ENCODE peak calls at places on chromosomes 3 and 15, in six cellular contexts. W is PC-3, N is BJ, U is uterus, G is coronary artery, E is GM20000. Q is an unnamed sample.

GRCh38 chr3:139538733-139539132 is 809 bp downstream of the RBP1 start:
- DNase-seq in W (no peak), N (no peak), U (peak), G (no peak), E (no peak), Q (no peak)

GRCh38 chr3:160869825-160870224 is 113.8 kb downstream of the PPM1L start:
- DNase-seq in W (peak), N (no peak), U (no peak), G (no peak), E (no peak), Q (no peak)

GRCh38 chr3:62686916-62687315 is 188.3 kb downstream of the CADPS start:
- DNase-seq in W (no peak), N (no peak), U (no peak), G (no peak), E (no peak), Q (no peak)

GRCh38 chr15:52255008-52255407 is 40.6 kb downstream of the MYO5C start:
- DNase-seq in W (peak), N (no peak), U (no peak), G (no peak), E (no peak), Q (no peak)

GRCh38 chr3:12813967-12814366 is 17.5 kb downstream of the CAND2 start:
- DNase-seq in W (no peak), N (no peak), U (no peak), G (no peak), E (no peak), Q (no peak)

GRCh38 chr15:90402230-90402629 is 14.2 kb downstream of the IQGAP1 start:
- DNase-seq in W (peak), N (peak), U (peak), G (peak), E (no peak), Q (no peak)

GRCh38 chr15:78450285-78450858 is 12.4 kb downstream of the IREB2 start:
- DNase-seq in W (no peak), N (no peak), U (no peak), G (no peak), E (no peak), Q (no peak)

GRCh38 chr3:123760817-123761216 is 123.3 kb downstream of the MYLK start:
- DNase-seq in W (no peak), N (no peak), U (no peak), G (no peak), E (no peak), Q (no peak)

GRCh38 chr15:69489101-69489571 is 36.5 kb downstream of the RPLP1 start:
- DNase-seq in W (peak), N (no peak), U (no peak), G (peak), E (no peak), Q (no peak)

GRCh38 chr3:190877925-190878324 is 15.4 kb upstream of the GMNC start:
- DNase-seq in W (no peak), N (no peak), U (no peak), G (no peak), E (no peak), Q (no peak)

GRCh38 chr3:67461667-67462142 is 192.7 kb downstream of the SUCLG2 start:
- DNase-seq in W (peak), N (no peak), U (no peak), G (no peak), E (no peak), Q (no peak)

GRCh38 chr15:50231761-50232160 is 33.8 kb downstream of the HDC start:
- DNase-seq in W (no peak), N (no peak), U (no peak), G (no peak), E (no peak), Q (no peak)

GRCh38 chr15:81887913-81888312 is 157.9 kb downstream of the MEX3B start:
- DNase-seq in W (peak), N (peak), U (peak), G (no peak), E (no peak), Q (no peak)

GRCh38 chr3:130626021-130626420 is 109.0 kb downstream of the COL6A6 start:
- DNase-seq in W (peak), N (no peak), U (no peak), G (no peak), E (no peak), Q (no peak)

GRCh38 chr3:134345202-134345601 is 29.0 kb downstream of the AMOTL2 start:
- DNase-seq in W (no peak), N (no peak), U (no peak), G (peak), E (no peak), Q (no peak)

GRCh38 chr15:101320501-101321052 is 25.5 kb upstream of the SNRPA1 start:
- DNase-seq in W (no peak), N (no peak), U (no peak), G (no peak), E (peak), Q (no peak)

GRCh38 chr3:52833202-52833601 is 1.6 kb downstream of the MUSTN1 start:
- DNase-seq in W (no peak), N (no peak), U (no peak), G (no peak), E (no peak), Q (no peak)

GRCh38 chr3:185989511-185989910 is 51.7 kb upstream of the TRA2B start:
- DNase-seq in W (no peak), N (no peak), U (no peak), G (no peak), E (no peak), Q (no peak)

GRCh38 chr15:101207867-101208288 is 44.0 kb downstream of the CHSY1 start:
- DNase-seq in W (peak), N (no peak), U (no peak), G (no peak), E (no peak), Q (no peak)

GRCh38 chr3:32292085-32292796 is 53.8 kb downstream of the CMTM8 start:
- DNase-seq in W (peak), N (no peak), U (no peak), G (no peak), E (no peak), Q (no peak)

GRCh38 chr15:99416191-99417188 is 149.3 kb upstream of the MEF2A start:
- DNase-seq in W (no peak), N (no peak), U (no peak), G (peak), E (no peak), Q (peak)

GRCh38 chr3:54939591-54940300 is 11.9 kb upstream of the LRTM1 start:
- DNase-seq in W (no peak), N (peak), U (no peak), G (no peak), E (no peak), Q (no peak)

GRCh38 chr3:130961458-130961857 is 65.2 kb downstream of the ASTE1 start:
- DNase-seq in W (no peak), N (no peak), U (no peak), G (no peak), E (no peak), Q (no peak)

GRCh38 chr15:62554164-62554563 is 389.1 kb upstream of the C2CD4B start:
- DNase-seq in W (no peak), N (no peak), U (no peak), G (no peak), E (no peak), Q (no peak)

GRCh38 chr3:69385723-69386483 is at the start of gene FRMD4B:
- DNase-seq in W (peak), N (no peak), U (peak), G (peak), E (peak), Q (peak)

GRCh38 chr3:123642957-123643330 is 58.1 kb upstream of the HACD2 start:
- DNase-seq in W (no peak), N (no peak), U (no peak), G (no peak), E (no peak), Q (no peak)

GRCh38 chr3:61236556-61236955 is 14.7 kb downstream of the FHIT start:
- DNase-seq in W (no peak), N (no peak), U (no peak), G (no peak), E (peak), Q (no peak)

GRCh38 chr15:63227689-63228088 is 38.3 kb downstream of the RAB8B start:
- DNase-seq in W (no peak), N (no peak), U (no peak), G (no peak), E (no peak), Q (no peak)

GRCh38 chr3:12279591-12280326 is 9.1 kb upstream of the PPARG start:
- DNase-seq in W (no peak), N (no peak), U (no peak), G (no peak), E (no peak), Q (no peak)

GRCh38 chr15:69592954-69593353 is 140.3 kb downstream of the RPLP1 start:
- DNase-seq in W (no peak), N (no peak), U (no peak), G (no peak), E (no peak), Q (no peak)

GRCh38 chr3:116148881-116149530 is 296.3 kb downstream of the LSAMP start:
- DNase-seq in W (peak), N (no peak), U (no peak), G (no peak), E (no peak), Q (no peak)

GRCh38 chr15:98330692-98331435 is 317.5 kb upstream of the IGF1R start:
- DNase-seq in W (no peak), N (no peak), U (no peak), G (no peak), E (no peak), Q (no peak)

GRCh38 chr15:75727851-75728715 is 15.4 kb upstream of the CSPG4 start:
- DNase-seq in W (peak), N (no peak), U (peak), G (no peak), E (no peak), Q (no peak)

GRCh38 chr15:59315914-59316428 is 56.7 kb downstream of the MYO1E start:
- DNase-seq in W (peak), N (peak), U (no peak), G (no peak), E (no peak), Q (peak)

GRCh38 chr3:138942861-138943623 is 3.9 kb downstream of the FOXL2 start:
- DNase-seq in W (no peak), N (no peak), U (no peak), G (peak), E (no peak), Q (no peak)

GRCh38 chr3:143286392-143287010 is 166.9 kb downstream of the CHST2 start:
- DNase-seq in W (no peak), N (no peak), U (no peak), G (no peak), E (no peak), Q (no peak)

GRCh38 chr3:13111173-13111873 is 38.1 kb upstream of the IQSEC1 start:
- DNase-seq in W (peak), N (no peak), U (no peak), G (peak), E (no peak), Q (no peak)

GRCh38 chr3:72977060-72977459 is 19.6 kb upstream of the PPP4R2 start:
- DNase-seq in W (no peak), N (no peak), U (no peak), G (no peak), E (no peak), Q (no peak)

GRCh38 chr15:67175643-67176071 is 78.8 kb downstream of the AAGAB start:
- DNase-seq in W (no peak), N (no peak), U (peak), G (no peak), E (peak), Q (no peak)

GRCh38 chr15:97030251-97030650 is 699.8 kb downstream of the NR2F2 start:
- DNase-seq in W (peak), N (no peak), U (no peak), G (no peak), E (no peak), Q (no peak)

GRCh38 chr3:128222771-128223386 is 69.6 kb downstream of the EEFSEC start:
- DNase-seq in W (peak), N (no peak), U (no peak), G (peak), E (no peak), Q (no peak)
- TF ChIP-seq CTCF in W (no peak), N (no peak), U (no peak), G (no peak), E (no peak), Q (no peak)

DNA sequence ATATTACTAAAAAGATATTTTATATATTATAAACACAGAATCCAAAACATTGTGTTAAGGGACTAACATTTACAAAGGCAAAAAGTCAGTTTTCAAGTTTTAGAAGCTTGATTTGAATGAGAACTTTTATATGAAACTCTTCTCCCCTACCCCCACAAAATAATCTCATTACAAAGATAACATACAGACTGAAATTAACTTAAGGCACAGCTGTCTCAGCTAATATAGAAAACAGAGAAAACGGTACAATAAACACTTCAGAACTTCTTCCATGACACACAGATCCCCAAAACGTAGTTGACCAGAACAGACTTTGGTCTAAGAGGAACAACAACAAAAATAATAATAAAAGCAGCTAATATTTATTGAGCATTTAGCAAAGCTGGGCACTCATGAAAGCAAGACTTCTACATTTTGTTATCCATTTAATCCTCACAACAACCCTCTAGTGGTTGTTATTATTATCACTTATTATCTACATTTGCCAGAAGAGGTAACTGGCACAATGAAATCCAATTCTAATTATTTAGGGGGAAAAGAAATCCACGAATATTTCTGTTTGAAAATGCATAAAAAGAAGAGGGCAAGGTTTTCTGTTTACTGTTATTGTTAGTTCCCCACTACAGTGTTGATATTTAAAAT is 68.1 kb downstream of the PFN2 start:
- DNase-seq in W (peak), N (no peak), U (no peak), G (no peak), E (no peak), Q (no peak)
- TF ChIP-seq CTCF in W (peak), N (peak), U (no peak), G (no peak), E (no peak), Q (peak)

GRCh38 chr15:38625886-38626285 is 61.3 kb upstream of the RASGRP1 start:
- DNase-seq in W (no peak), N (no peak), U (no peak), G (no peak), E (no peak), Q (no peak)

GRCh38 chr15:38624248-38625214 is 59.9 kb upstream of the RASGRP1 start:
- DNase-seq in W (no peak), N (no peak), U (no peak), G (no peak), E (no peak), Q (no peak)

GRCh38 chr15:38631126-38632075 is 66.8 kb upstream of the RASGRP1 start:
- DNase-seq in W (no peak), N (no peak), U (no peak), G (no peak), E (no peak), Q (no peak)

GRCh38 chr15:38626443-38627050 is 61.9 kb upstream of the RASGRP1 start:
- DNase-seq in W (no peak), N (no peak), U (no peak), G (no peak), E (no peak), Q (no peak)

DNA sequence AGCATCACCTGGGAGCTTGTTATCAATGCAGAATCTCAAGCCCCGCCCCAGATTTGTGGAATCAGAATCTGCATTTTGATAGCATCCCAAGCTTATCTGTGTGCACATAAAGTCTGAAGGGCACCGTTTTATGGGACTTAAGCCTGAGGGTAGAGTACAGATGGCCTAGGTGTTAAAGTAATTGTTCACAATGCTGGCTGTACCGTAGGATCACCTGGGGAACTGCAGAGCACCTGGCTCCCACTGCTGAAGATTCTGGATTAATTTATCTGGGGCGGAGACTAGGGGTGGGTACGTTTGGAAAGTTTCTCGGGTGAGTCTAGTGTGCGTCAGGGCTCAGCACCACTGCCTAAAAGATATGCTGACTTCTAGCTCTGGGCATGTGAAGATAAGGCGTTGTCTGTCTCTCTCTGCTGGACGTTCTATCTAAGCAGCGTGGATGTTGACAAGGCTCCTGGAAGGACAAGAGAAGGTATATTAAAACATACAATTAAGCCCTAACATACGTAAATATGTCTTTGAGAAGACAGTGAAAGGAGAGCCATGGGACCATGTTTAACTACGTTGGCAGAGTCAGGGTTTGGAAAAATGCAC is 63.2 kb upstream of the RASGRP1 start:
- DNase-seq in W (no peak), N (no peak), U (no peak), G (no peak), E (no peak), Q (no peak)
- TF ChIP-seq CTCF in W (no peak), N (no peak), U (no peak), G (no peak), E (no peak), Q (no peak)

GRCh38 chr15:29815705-29816042 is 6.6 kb downstream of the TJP1 start:
- DNase-seq in W (no peak), N (no peak), U (no peak), G (no peak), E (no peak), Q (no peak)
- TF ChIP-seq CTCF in W (no peak), N (no peak), U (no peak), G (no peak), E (no peak), Q (no peak)

GRCh38 chr15:44550734-44551133 is 13.8 kb downstream of the EIF3J start:
- DNase-seq in W (no peak), N (no peak), U (no peak), G (no peak), E (no peak), Q (no peak)
- TF ChIP-seq CTCF in W (no peak), N (no peak), U (no peak), G (no peak), E (no peak), Q (no peak)

GRCh38 chr3:50213383-50213782 is 8.3 kb downstream of the SLC38A3 start:
- DNase-seq in W (no peak), N (no peak), U (no peak), G (no peak), E (no peak), Q (no peak)

GRCh38 chr3:50210510-50211367 is 5.7 kb downstream of the SLC38A3 start:
- DNase-seq in W (no peak), N (no peak), U (no peak), G (no peak), E (no peak), Q (no peak)

GRCh38 chr3:50212971-50213370 is 7.9 kb downstream of the SLC38A3 start:
- DNase-seq in W (no peak), N (no peak), U (no peak), G (no peak), E (no peak), Q (no peak)

GRCh38 chr3:50211930-50212329 is 6.9 kb downstream of the SLC38A3 start:
- DNase-seq in W (no peak), N (no peak), U (no peak), G (no peak), E (no peak), Q (no peak)

GRCh38 chr3:50212502-50212901 is 7.4 kb downstream of the SLC38A3 start:
- DNase-seq in W (no peak), N (no peak), U (no peak), G (no peak), E (no peak), Q (no peak)
- TF ChIP-seq CTCF in W (no peak), N (no peak), U (no peak), G (no peak), E (no peak), Q (no peak)

DNA sequence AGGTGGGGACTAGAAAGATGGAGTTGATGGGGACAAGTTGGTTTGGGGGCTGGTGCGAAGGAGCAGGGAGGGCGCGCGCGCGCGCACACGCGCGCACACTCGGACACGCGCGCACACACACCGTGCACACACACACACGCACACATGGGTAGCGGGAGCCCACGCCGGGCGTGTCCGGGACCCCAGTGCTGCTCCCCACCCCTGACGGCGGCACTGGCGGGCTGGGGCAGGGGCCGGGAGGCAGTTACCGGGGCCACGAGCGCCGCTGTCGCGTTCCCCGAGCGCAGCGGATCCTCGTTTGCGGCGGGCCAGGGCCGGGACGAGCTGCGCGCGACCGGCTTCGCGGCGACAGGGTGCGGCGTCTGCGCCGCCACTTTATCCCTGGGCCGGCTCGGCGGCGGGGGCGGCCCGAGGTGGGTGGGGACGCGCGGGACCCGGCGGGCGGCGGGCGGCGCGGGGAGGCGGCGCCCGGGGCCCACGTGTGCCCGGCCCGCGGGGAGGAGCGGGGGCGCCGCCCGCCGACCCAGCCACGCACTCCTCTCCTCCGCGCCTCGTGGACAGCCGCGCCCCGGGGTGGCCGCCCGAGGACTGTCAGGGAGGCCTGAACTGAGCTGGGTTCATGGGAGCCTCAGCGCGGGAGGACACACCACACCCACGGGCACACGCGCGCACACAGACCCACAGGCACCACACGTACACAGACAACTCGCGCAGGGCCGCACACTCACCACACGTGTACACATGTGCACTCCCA is 698 bp upstream of the MGLL start:
- DNase-seq in W (peak), N (no peak), U (no peak), G (peak), E (peak), Q (no peak)
- TF ChIP-seq CTCF in W (no peak), N (peak), U (peak), G (no peak), E (peak), Q (peak)

DNA sequence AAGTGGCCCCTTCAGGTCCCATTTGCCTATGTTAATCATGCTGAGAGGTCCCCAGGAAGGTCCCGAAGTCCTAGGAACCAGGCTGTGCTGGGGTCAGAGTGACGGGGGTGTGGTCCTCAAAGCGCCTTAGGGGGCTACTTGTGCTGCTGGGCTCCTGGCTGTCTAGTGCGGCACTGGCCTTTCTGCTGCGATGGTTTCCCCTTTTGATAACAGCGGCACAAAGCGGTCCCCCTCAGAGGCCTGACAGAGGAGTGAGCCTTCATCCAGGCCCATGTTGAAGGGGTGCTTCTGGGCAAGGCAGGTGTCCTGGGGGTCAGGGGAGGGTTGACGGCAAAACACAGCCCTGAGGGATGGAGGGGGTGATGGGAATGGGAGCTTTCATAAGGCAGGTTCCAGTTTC is 68.8 kb downstream of the HMCES start:
- DNase-seq in W (no peak), N (no peak), U (no peak), G (no peak), E (no peak), Q (no peak)
- TF ChIP-seq CTCF in W (no peak), N (no peak), U (no peak), G (no peak), E (no peak), Q (no peak)